ENCODE peak calls at places on chromosomes 6 and 20, in seven cellular contexts. U is activated naive CD8-positive, alpha-beta T cell treated with anti-CD3 and anti-CD28 coated beads, Interleukin-2, amount 50 U/mL, for 16 hours; K is iPS-NIHi11; F is spleen; G is nucleus accumbens; J is WTC11; B is left lung. V is an unnamed sample.

GRCh38 chr20:4060856-4061440 is 45.6 kb upstream of the RNF24 start:
- DNase-seq in U (no peak), K (no peak), F (no peak), G (no peak), J (no peak), B (no peak), V (no peak)

GRCh38 chr6:1735239-1735803 is 125.6 kb downstream of the FOXC1 start:
- DNase-seq in U (no peak), K (no peak), F (no peak), G (no peak), J (no peak), B (no peak), V (no peak)

GRCh38 chr6:17429381-17430061 is 36.1 kb downstream of the CAP2 start:
- DNase-seq in U (no peak), K (no peak), F (no peak), G (no peak), J (no peak), B (no peak), V (no peak)

GRCh38 chr20:48284837-48285236 is 499.6 kb upstream of the SULF2 start:
- DNase-seq in U (no peak), K (no peak), F (no peak), G (no peak), J (no peak), B (no peak), V (no peak)

GRCh38 chr6:41625442-41625841 is 12.8 kb upstream of the MDFI start:
- DNase-seq in U (no peak), K (no peak), F (no peak), G (no peak), J (no peak), B (no peak), V (peak; percentile 30)

GRCh38 chr20:50788045-50788867 is 6.6 kb upstream of the BCAS4 start:
- DNase-seq in U (no peak), K (no peak), F (peak; percentile 35), G (peak; percentile 1), J (no peak), B (no peak), V (peak; percentile 36)

GRCh38 chr6:66278115-66278514 is 571.1 kb upstream of the EYS start:
- DNase-seq in U (no peak), K (no peak), F (no peak), G (no peak), J (no peak), B (no peak), V (no peak)

GRCh38 chr6:33329058-33329457 is 11.5 kb upstream of the ZBTB22 start:
- DNase-seq in U (no peak), K (no peak), F (no peak), G (no peak), J (no peak), B (no peak), V (peak; percentile 36)

GRCh38 chr20:38706482-38706881 is 17.8 kb upstream of the SLC32A1 start:
- DNase-seq in U (no peak), K (peak; percentile 55), F (no peak), G (no peak), J (peak; percentile 30), B (no peak), V (no peak)

GRCh38 chr6:161168281-161168891 is 105.5 kb downstream of the AGPAT4 start:
- DNase-seq in U (no peak), K (peak; percentile 42), F (no peak), G (no peak), J (no peak), B (no peak), V (no peak)

GRCh38 chr6:142058216-142058925 is 74.4 kb upstream of the GJE1 start:
- DNase-seq in U (no peak), K (no peak), F (no peak), G (no peak), J (no peak), B (no peak), V (no peak)

GRCh38 chr6:16337280-16337975 is 99.0 kb downstream of the GMPR start:
- DNase-seq in U (no peak), K (no peak), F (peak; percentile 83), G (no peak), J (peak; percentile 25), B (peak; percentile 81), V (peak; percentile 95)

GRCh38 chr20:3980260-3981131 is 34.9 kb downstream of the RNF24 start:
- DNase-seq in U (no peak), K (peak; percentile 24), F (no peak), G (no peak), J (no peak), B (no peak), V (no peak)

GRCh38 chr20:63058696-63059335 is 52.1 kb upstream of the BHLHE23 start:
- DNase-seq in U (no peak), K (no peak), F (peak; percentile 58), G (no peak), J (peak; percentile 12), B (peak; percentile 13), V (peak; percentile 24)

GRCh38 chr6:162753775-162754174 is 26.0 kb downstream of the PACRG start:
- DNase-seq in U (no peak), K (no peak), F (no peak), G (no peak), J (no peak), B (no peak), V (no peak)

GRCh38 chr20:51758978-51759544 is 9.1 kb downstream of the ATP9A start:
- DNase-seq in U (no peak), K (no peak), F (no peak), G (peak; percentile 73), J (no peak), B (no peak), V (no peak)

GRCh38 chr20:62501801-62502495 is 26.2 kb upstream of the GATA5 start:
- DNase-seq in U (peak; percentile 46), K (no peak), F (no peak), G (no peak), J (no peak), B (no peak), V (peak; percentile 45)

GRCh38 chr6:11198663-11199603 is 33.5 kb downstream of the NEDD9 start:
- DNase-seq in U (no peak), K (no peak), F (no peak), G (no peak), J (no peak), B (no peak), V (no peak)

GRCh38 chr20:25327521-25328235 is 63.0 kb downstream of the ABHD12 start:
- DNase-seq in U (no peak), K (no peak), F (no peak), G (no peak), J (no peak), B (no peak), V (no peak)

GRCh38 chr6:137271245-137272183 is 52.3 kb upstream of the IFNGR1 start:
- DNase-seq in U (no peak), K (peak; percentile 41), F (no peak), G (no peak), J (no peak), B (no peak), V (no peak)

GRCh38 chr6:49462927-49463611 is at the start of the genes CENPQ and MMUT:
- DNase-seq in U (peak; percentile 78), K (peak; percentile 95), F (peak; percentile 96), G (peak; percentile 86), J (peak; percentile 94), B (peak; percentile 95), V (peak; percentile 95)

GRCh38 chr6:47700596-47700995 is 2.2 kb downstream of the ADGRF4 start:
- DNase-seq in U (no peak), K (no peak), F (no peak), G (no peak), J (no peak), B (no peak), V (no peak)

GRCh38 chr6:64064919-64065318 is 429.3 kb downstream of the PHF3 start:
- DNase-seq in U (no peak), K (no peak), F (no peak), G (no peak), J (no peak), B (no peak), V (no peak)

GRCh38 chr6:80545323-80545722 is 438.9 kb downstream of the BCKDHB start:
- DNase-seq in U (no peak), K (no peak), F (no peak), G (no peak), J (no peak), B (no peak), V (no peak)

GRCh38 chr20:7851031-7851490 is 89.2 kb downstream of the HAO1 start:
- DNase-seq in U (no peak), K (no peak), F (no peak), G (no peak), J (no peak), B (no peak), V (no peak)

GRCh38 chr20:4138056-4138455 is 122.7 kb upstream of the RNF24 start:
- DNase-seq in U (no peak), K (no peak), F (no peak), G (no peak), J (no peak), B (no peak), V (no peak)

GRCh38 chr6:154960299-154960796 is 34.8 kb upstream of the TIAM2 start:
- DNase-seq in U (no peak), K (no peak), F (no peak), G (no peak), J (no peak), B (no peak), V (no peak)

GRCh38 chr6:131059486-131059885 is 3.6 kb downstream of the EPB41L2 start:
- DNase-seq in U (no peak), K (no peak), F (no peak), G (no peak), J (no peak), B (no peak), V (no peak)

GRCh38 chr20:2084703-2085102 is 16.9 kb upstream of the STK35 start:
- DNase-seq in U (no peak), K (no peak), F (no peak), G (no peak), J (no peak), B (peak; percentile 43), V (no peak)

GRCh38 chr6:52547647-52548352 is 29.1 kb downstream of the TRAM2 start:
- DNase-seq in U (no peak), K (no peak), F (no peak), G (no peak), J (no peak), B (no peak), V (no peak)

GRCh38 chr6:169376458-169376857 is 122.8 kb upstream of the THBS2 start:
- DNase-seq in U (no peak), K (no peak), F (no peak), G (no peak), J (no peak), B (no peak), V (no peak)

GRCh38 chr20:45359069-45359405 is 3.9 kb upstream of the SYS1 start:
- DNase-seq in U (no peak), K (no peak), F (no peak), G (no peak), J (no peak), B (peak; percentile 72), V (no peak)

GRCh38 chr20:40754372-40754943 is 65.4 kb upstream of the MAFB start:
- DNase-seq in U (no peak), K (no peak), F (no peak), G (no peak), J (no peak), B (no peak), V (no peak)

GRCh38 chr6:85404497-85405174 is 45.2 kb upstream of the NT5E start:
- DNase-seq in U (no peak), K (no peak), F (no peak), G (no peak), J (no peak), B (peak; percentile 34), V (peak; percentile 79)

V was measured in aorta.